ENCODE peak calls at places on chromosomes 12 and 14, in four cellular contexts. W is neural crest cell; P is Calu3; M is CD8-positive, alpha-beta T cell. T is an unnamed sample.

GRCh38 chr12:24975425-24975824 is 26.5 kb upstream of the BCAT1 start:
- DNase-seq in W (no peak), P (no peak), M (no peak), T (no peak)

GRCh38 chr14:102280376-102280962 is 24.5 kb downstream of the MOK start:
- DNase-seq in W (no peak), P (no peak), M (no peak), T (no peak)

GRCh38 chr14:95431199-95432145 is 85.0 kb downstream of the SYNE3 start:
- DNase-seq in W (peak; percentile 19), P (peak; percentile 31), M (no peak), T (no peak)

GRCh38 chr12:69149262-69149661 is 90.1 kb upstream of the CPSF6 start:
- DNase-seq in W (no peak), P (no peak), M (no peak), T (no peak)

GRCh38 chr14:31568671-31569070 is 7.5 kb downstream of the NUBPL start:
- DNase-seq in W (no peak), P (no peak), M (no peak), T (no peak)

GRCh38 chr14:102131741-102132140 is 8.0 kb upstream of the WDR20 start:
- DNase-seq in W (no peak), P (no peak), M (no peak), T (no peak)

GRCh38 chr12:121765573-121765972 is 27.9 kb downstream of the RHOF start:
- DNase-seq in W (no peak), P (no peak), M (no peak), T (no peak)

GRCh38 chr12:127389923-127390322 is 877.0 kb upstream of the TMEM132C start:
- DNase-seq in W (peak; percentile 16), P (peak; percentile 3), M (no peak), T (no peak)

GRCh38 chr14:73467377-73467776 is 9.0 kb upstream of the NUMB start:
- DNase-seq in W (no peak), P (no peak), M (no peak), T (no peak)

GRCh38 chr12:88242161-88242925 is 100.2 kb downstream of the TMTC3 start:
- DNase-seq in W (no peak), P (peak; percentile 42), M (no peak), T (no peak)

GRCh38 chr14:51996148-51996746 is 6.9 kb downstream of the RTRAF start:
- DNase-seq in W (no peak), P (no peak), M (no peak), T (no peak)

GRCh38 chr14:74563621-74564159 is 48.3 kb downstream of the LTBP2 start:
- DNase-seq in W (no peak), P (no peak), M (no peak), T (no peak)

GRCh38 chr14:35331605-35332516 is 39.7 kb downstream of the PSMA6 start:
- DNase-seq in W (no peak), P (peak; percentile 90), M (no peak), T (no peak)

GRCh38 chr14:31829256-31829923 is 247.7 kb upstream of the ARHGAP5 start:
- DNase-seq in W (no peak), P (no peak), M (no peak), T (no peak)

GRCh38 chr12:85872497-85873091 is 1.5 kb upstream of the NTS start:
- DNase-seq in W (no peak), P (peak; percentile 16), M (no peak), T (no peak)

GRCh38 chr12:55720894-55721444 is 776 bp downstream of the RDH5 start:
- DNase-seq in W (no peak), P (peak; percentile 88), M (no peak), T (no peak)

GRCh38 chr14:52609445-52610044 is 56.9 kb downstream of the GPR137C start:
- DNase-seq in W (no peak), P (no peak), M (no peak), T (no peak)

GRCh38 chr12:67698711-67699603 is 50.4 kb downstream of the DYRK2 start:
- DNase-seq in W (no peak), P (no peak), M (no peak), T (no peak)

GRCh38 chr14:101033446-101034165 is 130.1 kb upstream of the RTL1 start:
- DNase-seq in W (no peak), P (no peak), M (no peak), T (no peak)

GRCh38 chr14:104451474-104451873 is 128.1 kb upstream of the C14orf180 start:
- DNase-seq in W (no peak), P (no peak), M (no peak), T (no peak)

GRCh38 chr12:49776413-49776812 is 35.1 kb downstream of the TMBIM6 start:
- DNase-seq in W (peak; percentile 61), P (peak; percentile 69), M (no peak), T (peak; percentile 78)

GRCh38 chr12:40232602-40233001 is 7.8 kb downstream of the LRRK2 start:
- DNase-seq in W (no peak), P (no peak), M (no peak), T (no peak)

GRCh38 chr14:86777950-86778602 is 1214.9 kb downstream of the GALC start:
- DNase-seq in W (no peak), P (no peak), M (no peak), T (no peak)

GRCh38 chr12:6360080-6360571 is 15.2 kb downstream of the SCNN1A start:
- DNase-seq in W (no peak), P (no peak), M (no peak), T (no peak)

GRCh38 chr14:73026845-73027542 is at the start of gene ZFYVE1:
- DNase-seq in W (peak; percentile 89), P (peak; percentile 95), M (peak; percentile 80), T (peak; percentile 99)

GRCh38 chr14:89767861-89768268 is 186.7 kb downstream of the EFCAB11 start:
- DNase-seq in W (peak; percentile 23), P (peak; percentile 25), M (peak; percentile 42), T (no peak)

GRCh38 chr14:69711471-69712216 is 55.3 kb upstream of the SRSF5 start:
- DNase-seq in W (no peak), P (no peak), M (no peak), T (no peak)

DNA sequence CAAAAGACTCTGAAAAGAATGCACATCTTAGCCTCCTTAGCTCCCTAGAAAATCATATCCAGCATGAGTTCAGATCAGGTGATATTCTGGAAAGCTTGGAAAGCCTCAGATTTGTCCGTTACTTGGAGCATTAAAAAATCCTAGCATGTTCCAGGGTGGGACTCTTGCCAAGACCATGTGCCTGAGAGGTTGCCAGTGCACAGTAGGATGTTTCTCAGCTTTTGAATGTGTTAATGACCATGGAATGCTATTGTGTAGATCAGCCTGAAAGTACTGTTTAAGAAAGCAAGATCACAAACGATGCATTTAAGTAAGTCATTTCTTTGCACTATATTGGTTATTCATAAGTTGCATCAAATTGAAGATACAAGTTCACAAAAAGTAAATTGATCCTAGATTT is 230.5 kb downstream of the ETNK1 start:
- DNase-seq in W (no peak), P (no peak), M (no peak), T (no peak)
- TF ChIP-seq CTCF in W (no peak), P (no peak), M (no peak), T (no peak)

DNA sequence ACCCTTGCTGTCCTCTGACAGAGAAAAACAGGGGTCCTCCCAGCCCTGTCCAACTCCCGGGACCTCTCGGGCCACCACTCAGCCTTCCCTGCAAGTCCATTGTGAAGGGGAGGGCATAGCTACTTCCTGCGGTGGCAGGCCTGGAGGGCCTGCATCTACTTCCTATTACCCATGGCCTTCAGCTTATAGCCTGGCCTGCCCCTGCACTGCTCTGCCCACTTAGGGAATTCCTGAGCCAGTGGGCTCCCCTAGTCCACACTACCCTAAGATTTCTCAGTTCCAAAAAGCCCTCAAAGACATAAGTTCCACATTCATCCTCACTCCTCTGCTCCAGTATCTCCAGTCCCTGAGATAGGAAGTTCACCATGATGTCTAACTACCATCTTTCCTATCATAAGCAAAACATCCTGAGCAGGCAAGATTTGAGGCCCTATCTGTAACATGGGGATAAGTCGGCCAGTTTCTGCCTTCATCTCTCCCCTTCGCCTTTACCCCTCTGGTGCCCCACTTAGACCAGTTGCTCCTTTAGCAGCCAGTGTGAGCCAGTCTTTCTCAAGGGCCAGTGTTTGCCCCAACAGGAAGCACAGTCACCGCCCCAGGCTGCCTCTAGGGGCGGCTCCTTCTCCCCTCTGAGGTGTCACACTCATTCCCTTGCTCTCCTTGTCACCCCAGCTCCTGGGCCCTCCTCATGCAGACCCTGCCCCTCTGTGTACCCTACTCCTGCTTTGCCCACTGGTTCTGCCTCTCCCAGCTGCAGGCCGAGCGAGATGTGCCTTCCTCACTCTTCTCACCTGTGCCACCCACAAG is 10.9 kb downstream of the HDAC7 start:
- DNase-seq in W (no peak), P (no peak), M (no peak), T (no peak)
- TF ChIP-seq CTCF in W (peak; percentile 23), P (no peak), M (no peak), T (no peak)

GRCh38 chr14:96497087-96497486 is 5.1 kb upstream of the PAPOLA start:
- DNase-seq in W (no peak), P (no peak), M (no peak), T (no peak)

GRCh38 chr14:96501746-96502620 is at the start of gene PAPOLA:
- DNase-seq in W (peak; percentile 91), P (peak; percentile 94), M (peak; percentile 88), T (peak; percentile 97)

GRCh38 chr14:96502621-96503251 is 554 bp downstream of the PAPOLA start:
- DNase-seq in W (peak; percentile 29), P (peak; percentile 58), M (no peak), T (no peak)

GRCh38 chr14:96497586-96497985 is 4.6 kb upstream of the PAPOLA start:
- DNase-seq in W (no peak), P (no peak), M (no peak), T (no peak)

DNA sequence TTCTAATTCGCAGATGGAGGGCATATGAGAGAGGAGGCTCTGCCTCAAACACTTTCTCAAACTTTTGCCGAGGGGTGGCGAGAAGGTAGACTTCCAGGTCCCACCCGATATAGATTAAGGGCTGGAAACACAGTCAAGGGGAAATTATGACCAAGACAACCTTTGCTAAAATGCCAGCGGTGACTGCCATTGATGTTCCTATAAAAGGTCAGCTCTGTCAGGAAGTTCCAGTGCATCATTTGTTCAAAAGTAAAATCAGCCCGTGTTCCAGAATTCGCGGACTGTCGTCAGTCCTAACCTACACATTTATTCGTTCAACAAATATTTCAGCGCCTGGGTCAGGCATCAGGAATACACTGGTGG is 818 bp upstream of the PAPOLA start:
- DNase-seq in W (no peak), P (no peak), M (no peak), T (no peak)
- TF ChIP-seq CTCF in W (no peak), P (no peak), M (no peak), T (no peak)

GRCh38 chr14:61426048-61426447 is 104.7 kb downstream of the PRKCH start:
- DNase-seq in W (no peak), P (no peak), M (no peak), T (no peak)

GRCh38 chr14:61430066-61430757 is 108.8 kb downstream of the PRKCH start:
- DNase-seq in W (no peak), P (no peak), M (no peak), T (no peak)

GRCh38 chr14:61433169-61433568 is 111.8 kb downstream of the PRKCH start:
- DNase-seq in W (no peak), P (no peak), M (no peak), T (no peak)

GRCh38 chr14:61429316-61429715 is 107.9 kb downstream of the PRKCH start:
- DNase-seq in W (no peak), P (no peak), M (no peak), T (no peak)

GRCh38 chr14:61428261-61428660 is 106.9 kb downstream of the PRKCH start:
- DNase-seq in W (no peak), P (no peak), M (no peak), T (no peak)
- TF ChIP-seq CTCF in W (no peak), P (no peak), M (no peak), T (no peak)